ENCODE peak calls at places on chromosomes 12 and 14, in five cellular contexts. F is fibroblast of mammary gland, D is GM12865, R is HFF-Myc, M is astrocyte of the spinal cord. W is an unnamed sample.

GRCh38 chr12:64793610-64794009 is 30.8 kb upstream of the TBC1D30 start:
- DNase-seq in F (no peak), D (no peak), R (no peak), M (no peak), W (no peak)

GRCh38 chr14:98227000-98227726 is 1044.8 kb downstream of the BCL11B start:
- DNase-seq in F (no peak), D (peak), R (no peak), M (no peak), W (no peak)

GRCh38 chr12:62586850-62587249 is 120.2 kb downstream of the MON2 start:
- DNase-seq in F (no peak), D (no peak), R (no peak), M (no peak), W (peak)

GRCh38 chr12:54000774-54001114 is 783 bp downstream of the HOXC9 start:
- DNase-seq in F (no peak), D (no peak), R (no peak), M (no peak), W (no peak)

GRCh38 chr12:18868673-18869072 is 130.8 kb downstream of the CAPZA3 start:
- DNase-seq in F (peak), D (no peak), R (no peak), M (peak), W (peak)

GRCh38 chr14:101504096-101504948 is 57.0 kb upstream of the DIO3 start:
- DNase-seq in F (no peak), D (no peak), R (no peak), M (no peak), W (no peak)

GRCh38 chr12:108373111-108373510 is 34.0 kb upstream of the CMKLR1 start:
- DNase-seq in F (no peak), D (no peak), R (no peak), M (no peak), W (no peak)

GRCh38 chr12:87253157-87253556 is 776.0 kb downstream of the C12orf50 start:
- DNase-seq in F (peak), D (no peak), R (no peak), M (peak), W (peak)

GRCh38 chr12:48765753-48766162 is 23.1 kb downstream of the ADCY6 start:
- DNase-seq in F (peak), D (peak), R (no peak), M (no peak), W (peak)

GRCh38 chr12:64781374-64782029 is 22.3 kb upstream of the GNS start:
- DNase-seq in F (no peak), D (no peak), R (no peak), M (no peak), W (no peak)

GRCh38 chr14:44287858-44288257 is 219.2 kb downstream of the FSCB start:
- DNase-seq in F (peak), D (no peak), R (no peak), M (no peak), W (no peak)

GRCh38 chr14:91154851-91155625 is 41.2 kb downstream of the DGLUCY start:
- DNase-seq in F (peak), D (no peak), R (no peak), M (peak), W (peak)

GRCh38 chr12:12976366-12976765 is 23.7 kb downstream of the HEBP1 start:
- DNase-seq in F (peak), D (no peak), R (peak), M (peak), W (peak)

GRCh38 chr12:50110762-50111416 is 1.1 kb upstream of the COX14 start:
- DNase-seq in F (peak), D (peak), R (no peak), M (no peak), W (peak)

GRCh38 chr12:86698581-86698980 is 442.4 kb upstream of the MGAT4C start:
- DNase-seq in F (peak), D (no peak), R (no peak), M (peak), W (peak)

GRCh38 chr12:13342971-13343370 is 146.4 kb downstream of the EMP1 start:
- DNase-seq in F (peak), D (peak), R (no peak), M (peak), W (no peak)

GRCh38 chr14:64417042-64417770 is 29.1 kb downstream of the MTHFD1 start:
- DNase-seq in F (peak), D (no peak), R (no peak), M (peak), W (peak)

GRCh38 chr14:28515571-28515970 is 251.0 kb upstream of the FOXG1 start:
- DNase-seq in F (peak), D (no peak), R (no peak), M (peak), W (peak)

GRCh38 chr12:116319851-116320621 is 42.5 kb upstream of the MED13L start:
- DNase-seq in F (peak), D (peak), R (peak), M (peak), W (peak)

GRCh38 chr14:25090716-25091454 is 40.9 kb upstream of the STXBP6 start:
- DNase-seq in F (peak), D (no peak), R (peak), M (peak), W (peak)
- H3K4me3 ChIP-seq in F (no peak), D (no peak), R (no peak), M (no peak), W (no peak)

GRCh38 chr12:109910969-109911348 is 10.9 kb downstream of the TCHP start:
- DNase-seq in F (peak), D (peak), R (no peak), M (peak), W (peak)
- TF ChIP-seq CTCF in F (peak), D (peak), R (peak), M (peak), W (peak)

DNA sequence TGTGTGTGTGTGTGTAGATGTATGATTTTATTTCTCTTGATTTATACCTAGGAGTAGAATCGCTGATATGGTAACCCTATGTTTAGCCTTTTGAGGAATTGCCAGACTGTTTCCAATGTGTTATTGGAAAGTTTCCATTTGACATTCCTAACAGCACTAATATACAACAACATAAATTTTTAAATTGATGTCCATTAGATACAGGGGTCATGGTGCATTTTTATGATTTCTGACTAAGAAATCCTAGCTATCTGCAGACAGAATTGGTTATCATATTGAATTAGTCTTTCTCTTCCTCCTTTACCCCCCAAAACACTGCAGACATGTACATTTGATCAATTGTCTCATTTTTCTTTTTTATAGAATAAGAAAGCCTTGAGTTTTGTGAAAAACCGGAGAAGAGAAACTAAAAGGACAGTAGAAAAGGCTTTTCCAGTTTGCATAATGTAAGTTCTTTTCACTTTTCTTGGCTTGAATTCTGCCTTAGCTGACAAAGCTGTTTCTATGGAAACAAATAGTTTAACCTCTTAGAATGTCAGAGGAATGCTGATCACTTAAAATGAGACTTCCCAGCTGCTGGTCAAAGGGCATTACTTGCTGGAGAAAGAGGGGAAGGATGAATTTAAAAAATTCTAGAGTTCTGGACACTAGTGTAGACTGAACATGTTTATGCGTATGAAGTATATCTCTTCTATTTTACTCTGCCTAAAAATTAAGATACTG is 28.3 kb downstream of the PALS1 start:
- DNase-seq in F (peak), D (no peak), R (no peak), M (peak), W (peak)
- H3K4me3 ChIP-seq in F (no peak), D (no peak), R (no peak), M (no peak), W (peak)

GRCh38 chr14:95322646-95323045 is 2.9 kb upstream of the CLMN start:
- DNase-seq in F (no peak), D (no peak), R (no peak), M (no peak), W (no peak)
- TF ChIP-seq CTCF in F (no peak), D (no peak), R (no peak), M (no peak), W (no peak)

GRCh38 chr12:123115409-123116111 is 35.3 kb downstream of the PITPNM2 start:
- DNase-seq in F (peak), D (peak), R (peak), M (peak), W (peak)

GRCh38 chr12:123111498-123112165 is 39.3 kb downstream of the PITPNM2 start:
- DNase-seq in F (peak), D (no peak), R (no peak), M (peak), W (peak)

GRCh38 chr12:123113038-123113437 is 37.9 kb downstream of the PITPNM2 start:
- DNase-seq in F (no peak), D (no peak), R (no peak), M (no peak), W (no peak)

GRCh38 chr12:123118397-123118945 is 32.4 kb downstream of the PITPNM2 start:
- DNase-seq in F (no peak), D (no peak), R (no peak), M (no peak), W (no peak)

DNA sequence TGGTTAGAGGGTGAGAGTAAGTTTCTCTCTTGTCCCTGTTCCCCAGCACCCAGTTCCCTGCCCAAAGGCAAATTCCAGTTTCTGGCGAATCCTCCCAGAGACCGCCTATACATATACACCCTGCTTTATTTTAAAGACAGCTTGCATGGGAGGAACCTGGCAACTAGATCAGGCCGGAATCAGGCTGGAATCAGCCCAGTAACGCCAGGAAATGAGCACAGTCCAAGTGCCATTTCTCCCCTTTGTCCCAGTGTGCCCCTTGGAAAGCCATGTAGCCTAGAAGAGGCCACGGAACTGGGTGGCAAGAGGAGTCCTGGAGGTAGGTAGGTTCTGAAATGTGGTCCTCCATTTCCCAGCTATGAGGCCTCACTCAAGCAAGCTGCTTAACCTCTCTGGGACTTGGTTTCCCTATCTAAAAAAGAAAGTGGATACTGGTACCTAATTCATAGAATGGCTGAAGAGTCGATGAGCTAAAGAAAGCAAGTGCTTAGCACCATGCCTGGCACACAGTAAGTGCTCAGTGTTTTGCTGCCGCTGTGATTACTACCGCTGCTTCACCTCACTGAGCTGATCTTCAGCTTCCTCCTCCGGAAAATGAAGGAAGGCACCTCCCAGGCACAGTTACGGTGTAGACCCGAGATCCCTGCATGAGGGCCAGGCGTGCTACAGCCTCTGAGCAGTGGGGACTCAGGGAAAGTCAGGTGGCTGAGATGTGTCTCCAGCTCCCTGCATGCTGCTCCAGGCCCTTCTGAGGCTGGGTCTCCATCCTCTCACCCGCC is 36.4 kb downstream of the PITPNM2 start:
- DNase-seq in F (no peak), D (no peak), R (no peak), M (no peak), W (no peak)
- H3K4me3 ChIP-seq in F (no peak), D (no peak), R (no peak), M (no peak), W (no peak)

GRCh38 chr14:99271951-99272668 is at the start of gene BCL11B:
- DNase-seq in F (peak), D (peak), R (peak), M (peak), W (peak)
- TF ChIP-seq CTCF in F (peak), D (peak), R (peak), M (peak), W (peak)

DNA sequence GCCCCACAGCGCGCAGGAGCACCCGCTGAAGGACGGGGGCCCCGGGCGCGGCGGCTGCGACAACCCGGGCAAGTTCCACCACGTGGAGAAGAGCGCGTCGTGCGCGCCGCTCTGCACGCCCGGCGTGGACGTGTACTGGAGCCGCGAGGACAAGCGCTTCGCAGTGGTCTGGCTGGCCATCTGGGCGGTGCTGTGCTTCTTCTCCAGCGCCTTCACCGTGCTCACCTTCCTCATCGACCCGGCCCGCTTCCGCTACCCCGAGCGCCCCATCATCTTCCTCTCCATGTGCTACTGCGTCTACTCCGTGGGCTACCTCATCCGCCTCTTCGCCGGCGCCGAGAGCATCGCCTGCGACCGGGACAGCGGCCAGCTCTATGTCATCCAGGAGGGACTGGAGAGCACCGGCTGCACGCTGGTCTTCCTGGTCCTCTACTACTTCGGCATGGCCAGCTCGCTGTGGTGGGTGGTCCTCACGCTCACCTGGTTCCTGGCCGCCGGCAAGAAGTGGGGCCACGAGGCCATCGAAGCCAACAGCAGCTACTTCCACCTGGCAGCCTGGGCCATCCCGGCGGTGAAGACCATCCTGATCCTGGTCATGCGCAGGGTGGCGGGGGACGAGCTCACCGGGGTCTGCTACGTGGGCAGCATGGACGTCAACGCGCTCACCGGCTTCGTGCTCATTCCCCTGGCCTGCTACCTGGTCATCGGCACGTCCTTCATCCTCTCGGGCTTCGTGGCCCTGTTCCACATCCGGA is 1.4 kb downstream of the FZD10 start:
- DNase-seq in F (no peak), D (no peak), R (no peak), M (no peak), W (no peak)
- H3K4me3 ChIP-seq in F (no peak), D (no peak), R (no peak), M (no peak), W (no peak)

GRCh38 chr12:128190614-128191013 is 76.4 kb upstream of the TMEM132C start:
- DNase-seq in F (no peak), D (no peak), R (no peak), M (no peak), W (no peak)
- TF ChIP-seq CTCF in F (no peak), D (no peak), R (peak), M (no peak), W (no peak)

GRCh38 chr12:31651893-31652521 is 7.5 kb upstream of the ETFBKMT start:
- DNase-seq in F (peak), D (no peak), R (peak), M (no peak), W (no peak)
- H3K4me3 ChIP-seq in F (peak), D (no peak), R (peak), M (no peak), W (no peak)

DNA sequence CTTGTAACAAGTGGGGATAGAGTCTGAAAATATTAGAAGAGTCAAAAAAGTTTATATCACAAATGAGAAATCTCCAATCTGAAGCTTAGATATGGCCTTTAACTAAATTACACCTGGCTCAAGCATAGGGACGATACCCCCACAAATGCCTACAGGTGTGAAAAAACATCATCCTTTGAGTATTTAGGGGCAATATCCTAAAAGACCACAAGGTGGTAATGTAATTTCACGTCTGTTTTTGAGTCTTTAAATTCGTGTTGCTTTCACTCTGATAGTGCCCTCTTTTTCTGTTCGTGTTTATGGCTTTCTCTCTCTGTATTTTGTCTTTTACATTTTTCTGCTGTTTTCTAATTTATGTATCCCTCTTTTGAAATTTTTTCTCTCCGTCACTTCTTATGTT is 84.3 kb downstream of the ETNK1 start:
- DNase-seq in F (peak), D (peak), R (no peak), M (peak), W (peak)
- TF ChIP-seq CTCF in F (peak), D (peak), R (no peak), M (peak), W (peak)